ENCODE peak calls at places on chromosomes 13 and 19, in six cellular contexts. G is aorta, O is osteoblast, F is uterus, I is Panc1, E is heart left ventricle. P is an unnamed sample.

GRCh38 chr13:97386832-97387486 is 47.0 kb upstream of the RAP2A start:
- DNase-seq in O (no peak), E (peak), F (no peak), G (peak), I (no peak), P (no peak)

GRCh38 chr19:54420068-54420382 is 4.8 kb downstream of the TTYH1 start:
- DNase-seq in I (no peak), G (no peak), F (no peak), E (no peak), O (peak), P (no peak)

GRCh38 chr19:4103073-4103418 is 20.9 kb downstream of the MAP2K2 start:
- DNase-seq in I (no peak), G (peak), E (no peak), F (no peak), O (peak), P (no peak)

GRCh38 chr13:31242935-31243334 is 43.2 kb downstream of the B3GLCT start:
- DNase-seq in O (no peak), G (no peak), F (no peak), I (no peak), E (no peak), P (no peak)

GRCh38 chr19:6067975-6068374 is 42.3 kb downstream of the RFX2 start:
- DNase-seq in E (no peak), I (no peak), F (no peak), O (no peak), G (no peak), P (no peak)

GRCh38 chr13:67395577-67395976 is 165.4 kb upstream of the PCDH9 start:
- DNase-seq in O (no peak), G (no peak), E (no peak), I (no peak), F (no peak), P (no peak)

GRCh38 chr13:22080832-22081231 is 410.0 kb downstream of the FGF9 start:
- DNase-seq in I (no peak), F (no peak), G (no peak), E (no peak), O (no peak), P (no peak)

GRCh38 chr19:7971553-7972520 is 28.4 kb upstream of the TIMM44 start:
- DNase-seq in I (no peak), O (peak), F (no peak), E (no peak), G (no peak), P (no peak)

GRCh38 chr13:95281258-95281602 is 20.0 kb downstream of the ABCC4 start:
- DNase-seq in G (no peak), O (no peak), E (no peak), I (no peak), F (no peak), P (no peak)

GRCh38 chr13:110405597-110406450 is 98.7 kb downstream of the COL4A2 start:
- DNase-seq in G (no peak), O (peak), I (no peak), E (no peak), F (no peak), P (no peak)

GRCh38 chr19:32599736-32600157 is 18.8 kb downstream of the PDCD5 start:
- DNase-seq in E (no peak), O (peak), I (peak), F (no peak), G (no peak), P (no peak)

GRCh38 chr13:101893021-101893420 is 440.5 kb downstream of the ITGBL1 start:
- DNase-seq in I (no peak), E (peak), F (no peak), O (no peak), G (no peak), P (no peak)

GRCh38 chr19:2207991-2208860 is 27.9 kb downstream of the PLEKHJ1 start:
- DNase-seq in E (peak), F (no peak), O (peak), G (no peak), I (no peak), P (no peak)

GRCh38 chr13:111415216-111415615 is 94.8 kb downstream of the TEX29 start:
- DNase-seq in I (no peak), E (no peak), F (no peak), O (peak), G (no peak), P (no peak)

GRCh38 chr19:50830266-50831025 is 2.9 kb downstream of the KLK15 start:
- DNase-seq in F (no peak), O (no peak), E (no peak), I (no peak), G (no peak), P (no peak)

GRCh38 chr19:29927944-29928669 is 13.9 kb upstream of the URI1 start:
- DNase-seq in E (no peak), O (no peak), G (no peak), F (no peak), I (no peak), P (no peak)

GRCh38 chr19:3732108-3732507 is 23.9 kb downstream of the TJP3 start:
- DNase-seq in F (no peak), O (peak), E (no peak), I (no peak), G (no peak), P (no peak)

GRCh38 chr19:12838893-12839656 is 760 bp downstream of the MAST1 start:
- DNase-seq in O (no peak), E (no peak), I (no peak), F (no peak), G (no peak), P (no peak)

GRCh38 chr13:43905435-43906031 is 25.8 kb downstream of the LACC1 start:
- DNase-seq in I (peak), O (no peak), G (no peak), E (no peak), F (peak), P (no peak)

GRCh38 chr19:38849746-38850230 is at the start of gene HNRNPL:
- DNase-seq in F (no peak), G (peak), I (no peak), E (peak), O (peak), P (no peak)

GRCh38 chr19:4374451-4375163 is 25.7 kb downstream of the SH3GL1 start:
- DNase-seq in O (peak), E (peak), F (peak), I (peak), G (peak), P (no peak)

GRCh38 chr13:69243366-69243765 is 864.3 kb upstream of the ATXN8OS start:
- DNase-seq in E (no peak), O (no peak), F (no peak), I (no peak), G (no peak), P (no peak)

GRCh38 chr19:8629996-8630683 is at the start of gene NFILZ:
- DNase-seq in O (no peak), F (no peak), G (no peak), E (no peak), I (no peak), P (no peak)

GRCh38 chr19:38792250-38793111 is 3.5 kb downstream of the LGALS7B start:
- DNase-seq in O (peak), E (peak), G (peak), F (no peak), I (no peak), P (no peak)

GRCh38 chr13:59545007-59545406 is 618.7 kb downstream of the DIAPH3 start:
- DNase-seq in G (no peak), E (no peak), F (no peak), I (no peak), O (no peak), P (no peak)

GRCh38 chr19:21314676-21315075 is 14.5 kb downstream of the ZNF708 start:
- DNase-seq in G (no peak), F (peak), O (no peak), I (no peak), E (no peak), P (no peak)

DNA sequence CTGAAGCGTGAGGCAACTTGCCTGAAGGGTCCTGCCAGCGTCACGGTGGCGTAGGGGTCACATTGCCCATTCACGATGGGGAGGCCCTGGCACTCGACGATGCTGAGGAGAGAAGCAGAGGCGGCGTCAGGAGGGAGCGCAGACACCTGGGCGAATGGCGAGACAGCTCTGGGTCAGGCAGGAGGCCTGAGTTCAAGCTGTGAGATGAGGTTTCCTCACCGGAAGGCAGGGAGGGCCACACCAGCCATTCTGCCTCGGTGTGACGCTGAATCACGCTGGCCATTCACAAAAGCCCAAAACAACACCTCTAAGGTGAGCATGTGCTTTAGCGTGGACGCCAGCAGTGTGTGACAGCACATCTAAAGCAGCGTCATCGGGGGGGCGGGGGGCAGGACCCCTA is 54.0 kb upstream of the C13orf46 start:
- DNase-seq in G (no peak), I (no peak), E (peak), O (no peak), F (no peak), P (no peak)
- H3K4me3 ChIP-seq in G (no peak), I (no peak), E (no peak), O (no peak), F (no peak), P (no peak)

DNA sequence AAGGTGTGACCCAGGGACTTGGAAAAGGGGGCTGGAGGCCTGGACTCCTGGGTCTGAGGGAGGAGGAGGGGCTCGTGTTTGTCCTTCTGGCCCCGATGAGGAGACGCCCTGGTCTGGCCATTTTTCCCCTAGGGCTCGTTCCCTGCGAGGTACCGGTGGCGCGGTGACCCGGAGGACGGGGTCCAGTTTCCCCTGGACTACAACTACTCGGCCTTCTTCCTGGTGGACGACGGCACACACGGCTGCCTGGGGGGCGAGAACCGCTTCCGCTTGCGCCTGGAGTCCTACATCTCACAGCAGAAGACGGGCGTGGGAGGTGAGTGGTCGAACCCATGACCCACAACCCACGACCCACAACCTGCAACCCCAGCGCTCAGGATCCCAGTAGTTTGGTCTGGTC is 10.8 kb downstream of the TRPM4 start:
- DNase-seq in E (no peak), G (no peak), F (no peak), I (no peak), O (no peak), P (no peak)
- H3K27ac ChIP-seq in E (no peak), G (no peak), F (no peak), I (no peak), O (no peak), P (no peak)

DNA sequence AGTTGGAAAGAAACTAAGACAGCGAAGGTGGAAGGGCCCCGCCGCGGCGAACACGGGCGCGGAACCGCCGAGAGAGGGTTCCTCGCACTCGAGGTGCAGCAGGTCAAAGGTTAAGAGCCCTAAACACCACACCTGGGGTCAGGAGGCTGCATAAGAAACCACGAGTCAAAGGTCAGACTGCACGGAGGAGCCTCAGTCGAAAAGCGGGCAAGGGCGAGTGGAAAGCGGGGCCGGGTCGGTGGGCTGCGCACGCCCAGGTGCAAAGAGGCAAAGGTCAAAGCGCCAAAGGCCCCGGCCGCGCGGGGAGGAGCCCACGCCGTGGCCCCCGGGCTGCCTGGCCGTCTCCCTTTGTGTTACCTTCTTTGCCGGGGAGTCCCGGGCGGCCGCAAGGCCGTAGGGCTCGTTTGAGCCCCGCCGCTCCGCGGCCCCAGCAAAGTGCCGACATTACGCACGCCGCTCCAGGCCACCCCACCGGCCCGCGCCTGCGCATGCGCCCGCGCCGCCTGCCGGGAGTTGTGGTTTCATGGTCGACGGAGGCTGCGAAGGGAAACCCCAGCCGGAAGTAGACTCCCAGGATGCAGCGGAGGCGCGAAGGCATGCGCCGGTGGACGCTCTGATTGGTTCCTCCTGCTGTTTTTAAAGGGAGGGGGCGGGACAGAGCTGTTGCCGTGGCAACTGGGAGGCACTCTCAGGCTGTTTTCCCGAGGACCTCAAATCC is at the start of gene POLRMT:
- DNase-seq in G (peak), I (peak), F (peak), E (peak), O (peak), P (peak)
- H3K4me3 ChIP-seq in G (peak), I (peak), F (peak), E (peak), O (peak), P (peak)

GRCh38 chr19:40466219-40467006 is at the start of gene SPTBN4:
- DNase-seq in O (peak), F (peak), I (no peak), E (peak), G (peak), P (peak)
- H3K27ac ChIP-seq in O (no peak), F (peak), I (no peak), E (peak), G (no peak), P (peak)

DNA sequence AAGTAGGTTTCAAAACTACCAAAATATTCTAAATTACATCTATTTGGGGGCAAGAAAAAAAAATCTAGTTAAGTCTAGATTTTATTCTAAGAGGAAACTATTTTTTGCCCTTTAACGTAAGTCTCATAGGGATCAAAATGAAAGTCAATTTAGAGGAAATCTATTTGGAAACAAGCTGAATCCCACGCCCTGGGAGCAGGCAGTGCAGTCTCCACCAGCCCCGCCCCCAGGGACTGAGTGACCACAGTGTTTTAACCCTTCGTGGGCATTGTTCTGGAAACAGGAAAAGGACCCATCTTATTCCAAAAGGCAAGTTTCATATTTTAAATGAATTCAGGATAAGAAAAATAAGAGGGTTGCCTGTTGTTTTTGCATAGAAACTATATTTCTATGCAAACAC is 209.7 kb downstream of the SPRY2 start:
- DNase-seq in O (no peak), F (peak), G (peak), E (peak), I (no peak), P (no peak)
- H3K4me3 ChIP-seq in O (peak), F (peak), G (peak), E (peak), I (peak), P (peak)

DNA sequence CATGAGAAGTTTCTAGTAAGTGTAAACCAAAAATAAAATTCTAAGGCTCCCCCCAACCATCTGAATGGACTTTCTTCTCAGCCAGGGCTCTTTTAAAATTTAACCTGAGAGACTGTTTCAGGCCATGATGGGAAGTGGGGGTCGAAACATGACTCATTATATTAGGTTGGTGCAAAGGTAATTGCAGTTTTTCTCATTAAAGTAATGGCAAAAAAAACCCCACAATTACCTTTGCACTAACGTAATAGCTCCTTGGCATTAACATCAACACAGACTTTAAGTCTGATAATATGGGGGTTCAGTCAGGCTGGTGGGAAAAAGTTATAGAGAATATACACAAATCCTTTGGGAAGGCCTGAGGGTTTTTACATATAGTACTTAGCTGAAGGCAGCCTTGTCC is 9.4 kb upstream of the SPART start:
- DNase-seq in I (no peak), O (no peak), F (no peak), G (no peak), E (no peak), P (no peak)
- H3K27ac ChIP-seq in I (no peak), O (no peak), F (no peak), G (no peak), E (no peak), P (no peak)

P was measured in breast epithelium.